ENCODE peak calls at places on chromosomes 16 and 17, in four cellular contexts. B is GM12878, Z is H1, T is HepG2. H is an unnamed sample. For H3K4me1, the result is how much of the 10 kb centered on the place peaks cover.

GRCh38 chr17:39621523-39622379 is 5.0 kb upstream of the PPP1R1B start:
- DNase-seq in B (peak), Z (peak), T (peak), H (peak)

GRCh38 chr16:519841-520687 is 7.4 kb upstream of the CAPN15 start:
- DNase-seq in B (no peak), Z (no peak), T (no peak), H (no peak)

GRCh38 chr17:57338257-57338919 is 82.1 kb downstream of the MSI2 start:
- DNase-seq in B (peak), Z (no peak), T (no peak), H (no peak)

GRCh38 chr16:29877266-29877961 is 14.4 kb upstream of the CDIPT start:
- DNase-seq in B (peak), Z (peak), T (no peak), H (peak)

GRCh38 chr16:75062944-75063444 is 53.6 kb downstream of the LDHD start:
- DNase-seq in B (no peak), Z (no peak), T (no peak), H (no peak)

GRCh38 chr16:11913425-11914079 is 2.2 kb downstream of the GSPT1 start:
- DNase-seq in B (no peak), Z (no peak), T (no peak), H (no peak)

GRCh38 chr16:14652726-14653125 is 20.0 kb downstream of the BFAR start:
- DNase-seq in B (no peak), Z (no peak), T (no peak), H (no peak)

GRCh38 chr16:59356709-59357108 is 622.6 kb upstream of the GOT2 start:
- DNase-seq in B (no peak), Z (no peak), T (no peak), H (no peak)

GRCh38 chr16:10871157-10871991 is 5.6 kb upstream of the CIITA start:
- DNase-seq in B (peak), Z (no peak), T (peak), H (no peak)

GRCh38 chr17:78224226-78225087 is 7.0 kb upstream of the TMEM235 start:
- DNase-seq in B (no peak), Z (no peak), T (no peak), H (no peak)

GRCh38 chr16:84913315-84913714 is 93.5 kb downstream of the CRISPLD2 start:
- DNase-seq in B (no peak), Z (no peak), T (no peak), H (no peak)

DNA sequence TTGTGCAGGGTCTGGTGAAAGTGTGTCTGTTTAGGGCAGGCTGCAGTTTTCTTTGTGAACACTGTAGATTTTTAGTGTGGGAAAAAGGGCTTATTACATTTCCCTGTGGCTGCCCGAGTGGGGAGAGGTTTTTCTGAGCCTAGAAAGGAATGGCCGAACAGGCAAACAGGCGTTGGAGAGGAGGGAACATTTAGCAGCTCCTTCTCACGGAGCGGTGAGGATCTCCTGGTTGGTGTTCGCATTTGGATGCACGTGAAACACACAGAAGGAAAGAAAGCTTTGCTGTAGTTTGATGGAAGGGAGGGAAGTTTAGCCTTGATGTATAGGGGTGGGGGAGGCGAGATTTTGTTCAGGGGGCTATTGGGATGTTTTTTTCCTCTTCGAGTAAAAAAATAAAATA is 3.7 kb downstream of the GSG1L start:
- DNase-seq in B (no peak), Z (no peak), T (no peak), H (no peak)
- TF ChIP-seq SUZ12 in B (no peak), Z (no peak), T (no peak), H (no peak)

GRCh38 chr17:17681187-17681743 is at the start of gene RAI1:
- DNase-seq in B (no peak), Z (peak), T (peak), H (no peak)

GRCh38 chr17:17683710-17684365 is 2.6 kb downstream of the RAI1 start:
- DNase-seq in B (no peak), Z (no peak), T (no peak), H (no peak)

GRCh38 chr17:17681744-17682292 is 560 bp downstream of the RAI1 start:
- DNase-seq in B (no peak), Z (no peak), T (no peak), H (no peak)

GRCh38 chr17:17682293-17682736 is 1.1 kb downstream of the RAI1 start:
- DNase-seq in B (no peak), Z (no peak), T (no peak), H (no peak)

DNA sequence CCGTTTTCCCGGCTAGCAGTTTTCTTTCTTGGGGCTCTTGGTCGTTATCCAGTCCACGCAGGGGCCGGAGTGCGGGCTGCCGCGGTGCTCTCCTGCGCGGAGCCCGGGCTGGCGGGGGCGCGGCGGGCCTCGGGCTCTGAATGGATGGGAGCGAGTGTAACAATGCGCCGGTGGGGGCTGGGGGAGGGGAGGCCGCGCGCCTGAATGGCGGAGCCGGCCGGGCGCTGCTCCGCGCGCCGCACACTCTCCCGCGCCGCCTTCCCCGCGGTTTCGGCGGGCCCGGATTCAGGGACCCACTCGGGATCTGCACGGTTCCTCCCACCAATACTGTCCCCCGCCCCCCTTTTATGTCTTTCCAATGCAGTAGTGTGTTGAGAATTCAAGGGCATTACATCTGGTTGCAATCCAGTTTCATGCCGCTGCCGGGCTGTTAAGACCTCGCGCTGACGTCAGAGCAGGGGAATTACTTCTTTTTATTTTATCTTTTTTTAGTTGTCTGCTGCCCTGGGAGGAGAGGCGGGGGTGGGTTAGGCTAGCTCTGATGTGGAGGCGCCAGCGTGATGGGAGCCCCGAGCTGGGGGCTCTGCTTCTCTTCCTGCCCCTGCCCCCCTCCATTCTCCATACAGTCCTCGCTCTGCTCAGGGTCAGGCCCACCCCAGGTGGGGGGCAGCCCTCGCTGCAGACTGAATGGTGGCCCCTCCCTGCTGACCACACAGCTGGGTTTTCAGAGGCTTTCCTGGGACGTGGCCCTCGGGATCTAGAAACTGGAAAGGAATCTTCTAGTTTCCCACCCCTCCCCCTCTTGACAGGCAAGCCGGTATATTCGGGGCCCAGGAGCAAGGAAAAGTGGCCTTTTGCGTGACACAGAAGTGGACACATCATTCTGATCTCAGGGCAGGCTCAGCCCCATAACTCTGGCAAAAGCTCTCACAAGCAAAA is 1.7 kb downstream of the RAI1 start:
- DNase-seq in B (no peak), Z (no peak), T (no peak), H (no peak)
- H3K4me1 ChIP-seq in B (under half), Z (under half), T (half or more), H (under half)

GRCh38 chr17:74206332-74206818 is 2.9 kb downstream of the RPL38 start:
- DNase-seq in B (no peak), Z (no peak), T (no peak), H (no peak)
- H3K9ac ChIP-seq in B (peak), Z (no peak), T (peak), H (no peak)

DNA sequence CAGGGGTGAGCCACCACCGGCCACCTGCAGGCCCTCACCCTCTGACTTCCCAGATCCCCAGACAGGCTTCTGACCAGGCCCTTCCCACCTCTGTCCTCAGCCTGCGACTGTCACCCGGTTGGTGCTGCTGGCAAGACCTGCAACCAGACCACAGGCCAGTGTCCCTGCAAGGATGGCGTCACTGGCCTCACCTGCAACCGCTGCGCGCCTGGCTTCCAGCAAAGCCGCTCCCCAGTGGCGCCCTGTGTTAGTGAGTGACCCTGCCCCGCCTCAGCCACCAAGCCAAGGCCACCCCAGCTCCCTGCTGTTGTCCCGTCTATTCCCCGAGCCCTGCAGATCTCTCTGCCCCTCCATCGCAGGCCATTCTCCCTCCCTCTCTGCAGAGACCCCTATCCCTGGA is 1.8 kb downstream of the NTN3 start:
- DNase-seq in B (no peak), Z (no peak), T (no peak), H (no peak)
- TF ChIP-seq SUZ12 in B (no peak), Z (no peak), T (no peak), H (no peak)